ENCODE peak calls at places on chromosomes 16 and 17, in eight cellular contexts. One of them, this sample, is unnamed.

GRCh38 chr16:82699711-82700495 is 73.1 kb downstream of the CDH13 start:
- DNase-seq in A549: no peak
- DNase-seq in adrenal gland: no peak
- DNase-seq in CD4-positive, alpha-beta T cell: no peak
- DNase-seq in HCT116: no peak
- DNase-seq in GM23248: peak; percentile 90
- DNase-seq in small intestine: no peak
- DNase-seq in right cardiac atrium: peak; percentile 64
- DNase-seq in this sample: no peak

GRCh38 chr16:9357829-9358228 is 266.4 kb downstream of the HAPSTR1 start:
- DNase-seq in adrenal gland: no peak
- DNase-seq in A549: no peak
- DNase-seq in GM23248: no peak
- DNase-seq in small intestine: no peak
- DNase-seq in CD4-positive, alpha-beta T cell: no peak
- DNase-seq in HCT116: no peak
- DNase-seq in right cardiac atrium: no peak
- DNase-seq in this sample: no peak

GRCh38 chr17:27586203-27586701 is 44.7 kb upstream of the LGALS9 start:
- DNase-seq in A549: no peak
- DNase-seq in adrenal gland: no peak
- DNase-seq in small intestine: no peak
- DNase-seq in right cardiac atrium: no peak
- DNase-seq in GM23248: peak; percentile 88
- DNase-seq in CD4-positive, alpha-beta T cell: no peak
- DNase-seq in HCT116: no peak
- DNase-seq in this sample: no peak

GRCh38 chr17:15409721-15410247 is 57.6 kb downstream of the CDRT4 start:
- DNase-seq in A549: no peak
- DNase-seq in GM23248: peak; percentile 98
- DNase-seq in right cardiac atrium: peak; percentile 87
- DNase-seq in small intestine: no peak
- DNase-seq in CD4-positive, alpha-beta T cell: no peak
- DNase-seq in adrenal gland: no peak
- DNase-seq in HCT116: no peak
- DNase-seq in this sample: no peak

GRCh38 chr17:37844158-37844976 is 79.8 kb upstream of the TBC1D3K start:
- DNase-seq in right cardiac atrium: peak; percentile 84
- DNase-seq in GM23248: peak; percentile 71
- DNase-seq in adrenal gland: peak; percentile 52
- DNase-seq in A549: peak; percentile 87
- DNase-seq in HCT116: peak; percentile 48
- DNase-seq in small intestine: peak; percentile 49
- DNase-seq in CD4-positive, alpha-beta T cell: no peak
- DNase-seq in this sample: no peak

GRCh38 chr17:62800580-62800979 is 7.5 kb downstream of the MARCHF10 start:
- DNase-seq in right cardiac atrium: no peak
- DNase-seq in GM23248: peak; percentile 55
- DNase-seq in HCT116: no peak
- DNase-seq in small intestine: no peak
- DNase-seq in adrenal gland: no peak
- DNase-seq in CD4-positive, alpha-beta T cell: no peak
- DNase-seq in A549: no peak
- DNase-seq in this sample: no peak

GRCh38 chr16:11312718-11313492 is 31.8 kb upstream of the PRM1 start:
- DNase-seq in A549: peak; percentile 45
- DNase-seq in GM23248: peak; percentile 47
- DNase-seq in CD4-positive, alpha-beta T cell: no peak
- DNase-seq in right cardiac atrium: peak; percentile 46
- DNase-seq in HCT116: peak; percentile 40
- DNase-seq in small intestine: peak; percentile 85
- DNase-seq in adrenal gland: no peak
- DNase-seq in this sample: peak; percentile 22

GRCh38 chr17:39014795-39015545 is 47.8 kb upstream of the FBXO47 start:
- DNase-seq in small intestine: no peak
- DNase-seq in GM23248: no peak
- DNase-seq in adrenal gland: no peak
- DNase-seq in A549: no peak
- DNase-seq in CD4-positive, alpha-beta T cell: no peak
- DNase-seq in HCT116: no peak
- DNase-seq in right cardiac atrium: peak; percentile 50
- DNase-seq in this sample: no peak

GRCh38 chr17:17750881-17751280 is 69.6 kb downstream of the RAI1 start:
- DNase-seq in A549: no peak
- DNase-seq in right cardiac atrium: peak; percentile 45
- DNase-seq in small intestine: peak; percentile 34
- DNase-seq in adrenal gland: no peak
- DNase-seq in HCT116: no peak
- DNase-seq in GM23248: no peak
- DNase-seq in CD4-positive, alpha-beta T cell: peak; percentile 30
- DNase-seq in this sample: no peak

GRCh38 chr17:62875296-62875695 is 67.2 kb upstream of the MARCHF10 start:
- DNase-seq in adrenal gland: no peak
- DNase-seq in small intestine: no peak
- DNase-seq in HCT116: no peak
- DNase-seq in right cardiac atrium: no peak
- DNase-seq in A549: no peak
- DNase-seq in GM23248: no peak
- DNase-seq in CD4-positive, alpha-beta T cell: no peak
- DNase-seq in this sample: no peak

GRCh38 chr17:64491995-64492394 is 4.9 kb downstream of the POLG2 start:
- DNase-seq in GM23248: peak; percentile 40
- DNase-seq in A549: no peak
- DNase-seq in small intestine: no peak
- DNase-seq in CD4-positive, alpha-beta T cell: no peak
- DNase-seq in right cardiac atrium: no peak
- DNase-seq in adrenal gland: no peak
- DNase-seq in HCT116: no peak
- DNase-seq in this sample: no peak

GRCh38 chr16:61934591-61934990 is 101.6 kb downstream of the CDH8 start:
- DNase-seq in GM23248: no peak
- DNase-seq in CD4-positive, alpha-beta T cell: no peak
- DNase-seq in A549: no peak
- DNase-seq in small intestine: no peak
- DNase-seq in right cardiac atrium: no peak
- DNase-seq in HCT116: no peak
- DNase-seq in adrenal gland: no peak
- DNase-seq in this sample: no peak

GRCh38 chr16:84323626-84324025 is 28.9 kb downstream of the WFDC1 start:
- DNase-seq in HCT116: no peak
- DNase-seq in adrenal gland: no peak
- DNase-seq in A549: no peak
- DNase-seq in small intestine: no peak
- DNase-seq in GM23248: peak; percentile 34
- DNase-seq in right cardiac atrium: no peak
- DNase-seq in CD4-positive, alpha-beta T cell: no peak
- DNase-seq in this sample: no peak

GRCh38 chr17:76411247-76411646 is 26.8 kb downstream of the SPHK1 start:
- DNase-seq in right cardiac atrium: peak; percentile 32
- DNase-seq in GM23248: no peak
- DNase-seq in HCT116: no peak
- DNase-seq in adrenal gland: no peak
- DNase-seq in CD4-positive, alpha-beta T cell: no peak
- DNase-seq in small intestine: no peak
- DNase-seq in A549: no peak
- DNase-seq in this sample: no peak

GRCh38 chr16:57624806-57625500 is 3.5 kb upstream of the ADGRG1 start:
- DNase-seq in HCT116: no peak
- DNase-seq in adrenal gland: peak; percentile 79
- DNase-seq in right cardiac atrium: no peak
- DNase-seq in CD4-positive, alpha-beta T cell: no peak
- DNase-seq in small intestine: no peak
- DNase-seq in A549: no peak
- DNase-seq in GM23248: no peak
- DNase-seq in this sample: no peak

GRCh38 chr16:57623251-57624043 is 5.0 kb upstream of the ADGRG1 start:
- DNase-seq in small intestine: peak; percentile 33
- DNase-seq in GM23248: peak; percentile 60
- DNase-seq in adrenal gland: peak; percentile 89
- DNase-seq in HCT116: peak; percentile 55
- DNase-seq in A549: peak; percentile 47
- DNase-seq in right cardiac atrium: no peak
- DNase-seq in CD4-positive, alpha-beta T cell: no peak
- DNase-seq in this sample: no peak

GRCh38 chr16:57626420-57627170 is 1.8 kb upstream of the ADGRG1 start:
- DNase-seq in small intestine: no peak
- DNase-seq in CD4-positive, alpha-beta T cell: no peak
- DNase-seq in GM23248: no peak
- DNase-seq in HCT116: no peak
- DNase-seq in adrenal gland: no peak
- DNase-seq in A549: no peak
- DNase-seq in right cardiac atrium: no peak
- DNase-seq in this sample: no peak

GRCh38 chr16:57622361-57623250 is 5.8 kb upstream of the ADGRG1 start:
- DNase-seq in small intestine: peak; percentile 14
- DNase-seq in GM23248: no peak
- DNase-seq in A549: no peak
- DNase-seq in CD4-positive, alpha-beta T cell: no peak
- DNase-seq in right cardiac atrium: no peak
- DNase-seq in HCT116: no peak
- DNase-seq in adrenal gland: peak; percentile 45
- DNase-seq in this sample: no peak

GRCh38 chr16:57624044-57624688 is 4.3 kb upstream of the ADGRG1 start:
- DNase-seq in A549: no peak
- DNase-seq in small intestine: no peak
- DNase-seq in HCT116: no peak
- DNase-seq in adrenal gland: no peak
- DNase-seq in GM23248: peak; percentile 36
- DNase-seq in right cardiac atrium: no peak
- DNase-seq in CD4-positive, alpha-beta T cell: no peak
- DNase-seq in this sample: no peak
- H3K27ac ChIP-seq in A549: peak overlapping the region; percentile 91
- H3K27ac ChIP-seq in small intestine: no peak overlapping the region
- H3K27ac ChIP-seq in HCT116: peak overlapping the region; percentile 44
- H3K27ac ChIP-seq in adrenal gland: no peak overlapping the region
- H3K27ac ChIP-seq in GM23248: no peak overlapping the region
- H3K27ac ChIP-seq in right cardiac atrium: no peak overlapping the region
- H3K27ac ChIP-seq in CD4-positive, alpha-beta T cell: no peak overlapping the region
- H3K27ac ChIP-seq in this sample: no peak overlapping the region

DNA sequence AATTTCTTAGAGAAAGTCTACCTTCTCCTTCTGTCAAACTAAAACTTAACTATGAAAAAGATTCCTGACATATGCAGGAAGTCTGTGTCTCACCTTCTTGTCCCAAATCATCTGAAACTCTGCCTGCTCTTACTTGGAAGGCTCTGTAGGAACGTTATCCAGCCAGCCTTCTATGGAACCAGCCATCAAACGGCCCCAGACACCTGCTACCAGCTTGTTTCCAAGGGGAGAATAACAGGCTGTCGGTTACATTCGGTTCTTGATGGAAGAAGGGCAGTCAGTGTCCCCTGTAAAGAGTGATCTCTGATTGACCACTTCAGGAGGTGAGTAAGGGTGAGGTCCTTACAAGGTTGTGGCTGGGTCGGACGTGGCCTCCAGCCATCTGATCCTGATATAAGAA is 1.7 kb downstream of the ADAMTS18 start:
- DNase-seq in right cardiac atrium: no peak
- DNase-seq in small intestine: no peak
- DNase-seq in CD4-positive, alpha-beta T cell: no peak
- DNase-seq in HCT116: no peak
- DNase-seq in GM23248: no peak
- DNase-seq in adrenal gland: no peak
- DNase-seq in A549: no peak
- DNase-seq in this sample: no peak
- H3K27ac ChIP-seq in right cardiac atrium: no peak overlapping the region
- H3K27ac ChIP-seq in small intestine: no peak overlapping the region
- H3K27ac ChIP-seq in CD4-positive, alpha-beta T cell: no peak overlapping the region
- H3K27ac ChIP-seq in HCT116: no peak overlapping the region
- H3K27ac ChIP-seq in GM23248: no peak overlapping the region
- H3K27ac ChIP-seq in adrenal gland: no peak overlapping the region
- H3K27ac ChIP-seq in A549: no peak overlapping the region
- H3K27ac ChIP-seq in this sample: no peak overlapping the region

DNA sequence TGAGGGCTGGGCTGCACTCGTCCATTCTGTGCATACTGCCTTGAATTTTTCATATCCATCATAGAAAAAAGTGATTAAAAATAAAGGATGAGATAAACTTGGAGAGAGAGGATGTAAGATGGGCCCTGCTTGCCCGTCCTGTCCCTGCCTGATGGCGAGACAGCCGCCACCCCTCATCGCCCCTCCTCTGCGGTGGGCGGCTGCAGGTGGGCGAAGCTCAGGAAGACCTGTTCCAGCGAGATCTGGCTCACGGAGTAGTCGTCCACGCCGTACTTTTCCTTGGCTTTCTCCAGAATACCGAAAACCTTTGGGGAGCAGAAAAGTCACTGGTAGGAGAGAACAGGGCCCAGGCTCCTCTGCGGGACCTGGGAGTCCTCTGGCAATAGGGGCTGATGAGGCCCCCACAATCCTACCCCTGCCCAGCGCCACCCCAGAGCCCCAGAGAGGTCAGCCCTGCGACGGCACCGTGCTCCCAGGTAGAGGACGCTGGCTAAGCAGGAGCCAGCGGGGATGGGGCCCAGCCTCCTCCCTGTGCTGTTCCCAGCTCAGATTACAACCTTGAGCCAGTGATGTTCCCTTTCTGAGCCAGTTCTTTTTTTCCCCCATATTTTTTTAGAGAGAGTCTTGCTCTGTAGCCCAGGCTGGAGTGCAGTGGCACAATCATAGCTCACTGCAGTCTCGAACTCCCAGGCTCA is 8.7 kb upstream of the RNPS1 start:
- DNase-seq in adrenal gland: no peak
- DNase-seq in CD4-positive, alpha-beta T cell: no peak
- DNase-seq in right cardiac atrium: peak; percentile 9
- DNase-seq in HCT116: no peak
- DNase-seq in A549: no peak
- DNase-seq in GM23248: no peak
- DNase-seq in small intestine: no peak
- DNase-seq in this sample: no peak
- H3K27ac ChIP-seq in adrenal gland: no peak overlapping the region
- H3K27ac ChIP-seq in CD4-positive, alpha-beta T cell: no peak overlapping the region
- H3K27ac ChIP-seq in right cardiac atrium: no peak overlapping the region
- H3K27ac ChIP-seq in HCT116: no peak overlapping the region
- H3K27ac ChIP-seq in A549: no peak overlapping the region
- H3K27ac ChIP-seq in GM23248: no peak overlapping the region
- H3K27ac ChIP-seq in small intestine: no peak overlapping the region
- H3K27ac ChIP-seq in this sample: no peak overlapping the region

DNA sequence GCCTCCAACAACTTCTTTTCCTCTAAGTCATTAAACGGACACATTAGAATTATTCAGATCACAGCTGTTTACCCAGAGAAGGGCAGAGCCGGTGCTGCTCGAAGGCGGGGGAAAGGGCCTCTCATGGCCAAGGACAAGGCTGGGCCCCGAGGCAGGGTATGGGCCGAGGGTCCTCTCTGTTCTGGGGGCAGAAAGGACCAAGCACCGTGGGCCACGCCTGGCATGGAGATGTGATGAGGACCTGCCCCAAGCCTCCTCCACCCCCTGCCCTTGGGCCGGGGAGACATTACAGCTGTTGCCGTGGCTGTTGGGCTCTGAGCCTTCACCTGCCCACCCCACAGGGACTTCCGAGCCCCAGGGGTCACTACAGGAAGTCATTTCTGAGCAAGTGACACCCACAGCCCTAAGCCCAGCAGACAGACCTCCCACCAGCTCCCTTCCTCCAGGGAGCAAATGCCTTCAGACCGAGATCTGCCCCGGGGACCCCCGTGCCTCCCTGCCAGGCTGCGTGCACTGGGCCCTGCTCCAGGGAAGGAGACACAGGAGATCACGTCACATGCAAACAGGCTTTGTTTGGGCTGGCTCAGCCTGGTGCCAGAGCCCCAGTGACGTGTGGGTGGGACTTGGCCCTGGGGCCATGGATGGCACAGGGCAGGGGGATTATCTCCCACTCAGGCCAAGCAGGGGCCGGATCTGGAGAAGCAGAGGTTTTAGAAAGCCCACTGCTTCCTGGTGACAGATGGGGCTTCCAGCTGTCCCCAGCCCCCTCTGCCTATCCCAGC is 652 bp upstream of the PVALEF start:
- DNase-seq in small intestine: no peak
- DNase-seq in adrenal gland: no peak
- DNase-seq in A549: no peak
- DNase-seq in right cardiac atrium: no peak
- DNase-seq in HCT116: no peak
- DNase-seq in GM23248: no peak
- DNase-seq in CD4-positive, alpha-beta T cell: no peak
- DNase-seq in this sample: no peak
- H3K27ac ChIP-seq in small intestine: no peak overlapping the region
- H3K27ac ChIP-seq in adrenal gland: no peak overlapping the region
- H3K27ac ChIP-seq in A549: no peak overlapping the region
- H3K27ac ChIP-seq in right cardiac atrium: no peak overlapping the region
- H3K27ac ChIP-seq in HCT116: no peak overlapping the region
- H3K27ac ChIP-seq in GM23248: no peak overlapping the region
- H3K27ac ChIP-seq in CD4-positive, alpha-beta T cell: no peak overlapping the region
- H3K27ac ChIP-seq in this sample: no peak overlapping the region